ENCODE peak calls at places on chromosomes 12 and 14, in ten cellular contexts. H is hepatocyte; D is gastrocnemius medialis; N is fibroblast of lung; E is CD4-positive, CD25-positive, alpha-beta regulatory T cell; A is GM23248; V is uterus; W is tibial nerve; Z is psoas muscle; M is OCI-LY7. O is an unnamed sample.

GRCh38 chr12:89883630-89884364 is 175.2 kb upstream of the ATP2B1 start:
- DNase-seq in H (no peak), D (no peak), N (no peak), E (no peak), A (peak; percentile 49), V (no peak), W (no peak), Z (no peak), M (no peak), O (no peak)

GRCh38 chr14:33657478-33657877 is 293.4 kb downstream of the EGLN3 start:
- DNase-seq in H (no peak), D (no peak), N (no peak), E (no peak), A (peak; percentile 63), V (no peak), W (no peak), Z (no peak), M (no peak), O (no peak)

GRCh38 chr12:112252184-112252583 is 126.8 kb downstream of the TRAFD1 start:
- DNase-seq in H (peak; percentile 31), D (no peak), N (peak; percentile 66), E (no peak), A (peak; percentile 33), V (no peak), W (no peak), Z (no peak), M (no peak), O (no peak)

GRCh38 chr12:3291939-3292338 is 199.1 kb upstream of the PRMT8 start:
- DNase-seq in H (no peak), D (no peak), N (no peak), E (no peak), A (no peak), V (no peak), W (no peak), Z (no peak), M (no peak), O (no peak)

GRCh38 chr12:64457036-64457435 is 5.1 kb downstream of the TBK1 start:
- DNase-seq in H (peak; percentile 8), D (no peak), N (no peak), E (peak; percentile 40), A (peak; percentile 10), V (no peak), W (no peak), Z (no peak), M (no peak), O (peak; percentile 30)

GRCh38 chr12:124713436-124714082 is 146.1 kb upstream of the NCOR2 start:
- DNase-seq in H (peak; percentile 61), D (no peak), N (peak; percentile 85), E (peak; percentile 85), A (peak; percentile 90), V (peak; percentile 63), W (peak; percentile 69), Z (no peak), M (no peak), O (peak; percentile 52)

GRCh38 chr12:31225656-31226535 is 100.1 kb downstream of the SINHCAF start:
- DNase-seq in H (no peak), D (no peak), N (no peak), E (no peak), A (no peak), V (no peak), W (no peak), Z (no peak), M (no peak), O (no peak)

GRCh38 chr14:101131451-101131916 is 228.0 kb upstream of the RTL1 start:
- DNase-seq in H (no peak), D (no peak), N (no peak), E (no peak), A (no peak), V (no peak), W (peak; percentile 1), Z (peak; percentile 25), M (no peak), O (no peak)

GRCh38 chr12:56695327-56696101 is 7.4 kb upstream of the PTGES3 start:
- DNase-seq in H (no peak), D (no peak), N (no peak), E (no peak), A (peak; percentile 43), V (no peak), W (no peak), Z (no peak), M (no peak), O (no peak)

GRCh38 chr12:95198914-95199313 is 18.4 kb downstream of the FGD6 start:
- DNase-seq in H (no peak), D (no peak), N (no peak), E (no peak), A (no peak), V (no peak), W (no peak), Z (no peak), M (no peak), O (no peak)

GRCh38 chr12:81558031-81558430 is 201.1 kb downstream of the PPFIA2 start:
- DNase-seq in H (no peak), D (no peak), N (peak; percentile 67), E (no peak), A (peak; percentile 73), V (no peak), W (no peak), Z (no peak), M (no peak), O (no peak)

GRCh38 chr12:124847113-124847512 is 16.6 kb downstream of the SCARB1 start:
- DNase-seq in H (no peak), D (peak; percentile 74), N (no peak), E (no peak), A (no peak), V (no peak), W (no peak), Z (no peak), M (no peak), O (no peak)

GRCh38 chr12:69241444-69242092 is 2.2 kb downstream of the CPSF6 start:
- DNase-seq in H (no peak), D (no peak), N (peak; percentile 18), E (no peak), A (peak; percentile 28), V (no peak), W (no peak), Z (no peak), M (peak; percentile 12), O (no peak)
- H3K4me1 ChIP-seq in H (peaks cover 19% of the 10 kb centered on the region), D (peaks cover 52% of the 10 kb centered on the region), N (peaks cover 2% of the 10 kb centered on the region), E (peaks cover 62% of the 10 kb centered on the region), A (peaks cover 17% of the 10 kb centered on the region), V (no peaks in the 10 kb centered on the region), W (peaks cover 15% of the 10 kb centered on the region), Z (peaks cover 42% of the 10 kb centered on the region), M (peaks cover 53% of the 10 kb centered on the region), O (peaks cover 68% of the 10 kb centered on the region)

GRCh38 chr14:96681826-96682225 is 115.4 kb upstream of the VRK1 start:
- DNase-seq in H (no peak), D (no peak), N (no peak), E (no peak), A (peak; percentile 75), V (no peak), W (no peak), Z (no peak), M (no peak), O (no peak)

GRCh38 chr14:96686126-96686525 is 111.1 kb upstream of the VRK1 start:
- DNase-seq in H (no peak), D (no peak), N (no peak), E (no peak), A (no peak), V (no peak), W (no peak), Z (no peak), M (no peak), O (no peak)

GRCh38 chr14:96682401-96682800 is 114.8 kb upstream of the VRK1 start:
- DNase-seq in H (no peak), D (no peak), N (no peak), E (no peak), A (peak; percentile 9), V (no peak), W (no peak), Z (no peak), M (no peak), O (no peak)

GRCh38 chr14:96688629-96689028 is 108.6 kb upstream of the VRK1 start:
- DNase-seq in H (no peak), D (no peak), N (no peak), E (no peak), A (no peak), V (no peak), W (no peak), Z (no peak), M (no peak), O (no peak)

DNA sequence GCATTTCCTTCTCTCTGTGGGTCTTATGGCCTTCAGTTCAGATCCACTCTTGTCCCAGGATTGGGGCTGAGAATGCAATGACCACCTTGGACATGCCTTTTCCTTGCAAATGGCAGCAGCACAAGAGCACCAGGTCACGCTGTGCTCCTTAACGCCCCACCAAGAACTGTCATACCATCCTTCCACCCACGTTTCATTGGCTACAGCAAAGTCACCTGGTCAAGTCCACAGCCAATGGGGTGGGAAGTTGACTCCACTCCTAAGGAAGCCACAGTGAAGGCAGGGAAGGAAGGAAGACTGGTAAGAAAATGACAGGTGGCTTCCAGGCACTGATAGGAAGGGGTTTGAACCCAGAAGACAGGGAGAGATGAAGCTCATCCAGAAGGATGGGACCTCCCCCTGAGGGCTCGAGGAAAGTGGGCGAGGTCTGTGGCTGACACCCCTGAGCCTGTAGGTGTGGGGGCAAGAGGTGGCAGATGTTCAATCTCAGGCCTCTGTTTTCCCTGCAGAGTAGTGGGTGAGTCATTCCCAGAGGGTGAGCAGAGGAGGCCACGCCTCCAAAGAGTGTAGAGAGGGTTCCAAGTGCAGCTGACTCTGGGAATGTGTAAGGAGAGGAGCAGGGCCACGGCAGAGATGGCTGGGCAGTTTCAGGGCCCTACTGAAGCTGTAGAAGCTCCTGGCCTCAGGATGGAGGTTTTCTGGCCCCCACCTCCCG is 113.5 kb upstream of the VRK1 start:
- DNase-seq in H (no peak), D (no peak), N (no peak), E (no peak), A (peak; percentile 42), V (no peak), W (no peak), Z (no peak), M (no peak), O (no peak)
- H3K27ac ChIP-seq in H (no peak overlapping the region), D (no peak overlapping the region), N (no peak overlapping the region), E (no peak overlapping the region), A (no peak overlapping the region), V (no peak overlapping the region), W (no peak overlapping the region), Z (no peak overlapping the region), M (no peak overlapping the region), O (no peak overlapping the region)

GRCh38 chr12:50257226-50258166 is 25.8 kb downstream of the LIMA1 start:
- DNase-seq in H (peak; percentile 38), D (peak; percentile 24), N (peak; percentile 78), E (no peak), A (peak; percentile 61), V (peak; percentile 53), W (peak; percentile 88), Z (no peak), M (peak; percentile 28), O (no peak)
- H3K4me1 ChIP-seq in H (peaks cover 31% of the 10 kb centered on the region), D (peaks cover 31% of the 10 kb centered on the region), N (peaks cover 9% of the 10 kb centered on the region), E (no peaks in the 10 kb centered on the region), A (peaks cover 31% of the 10 kb centered on the region), V (no peaks in the 10 kb centered on the region), W (peaks cover 31% of the 10 kb centered on the region), Z (peaks cover 40% of the 10 kb centered on the region), M (peaks cover 16% of the 10 kb centered on the region), O (peaks cover 6% of the 10 kb centered on the region)

DNA sequence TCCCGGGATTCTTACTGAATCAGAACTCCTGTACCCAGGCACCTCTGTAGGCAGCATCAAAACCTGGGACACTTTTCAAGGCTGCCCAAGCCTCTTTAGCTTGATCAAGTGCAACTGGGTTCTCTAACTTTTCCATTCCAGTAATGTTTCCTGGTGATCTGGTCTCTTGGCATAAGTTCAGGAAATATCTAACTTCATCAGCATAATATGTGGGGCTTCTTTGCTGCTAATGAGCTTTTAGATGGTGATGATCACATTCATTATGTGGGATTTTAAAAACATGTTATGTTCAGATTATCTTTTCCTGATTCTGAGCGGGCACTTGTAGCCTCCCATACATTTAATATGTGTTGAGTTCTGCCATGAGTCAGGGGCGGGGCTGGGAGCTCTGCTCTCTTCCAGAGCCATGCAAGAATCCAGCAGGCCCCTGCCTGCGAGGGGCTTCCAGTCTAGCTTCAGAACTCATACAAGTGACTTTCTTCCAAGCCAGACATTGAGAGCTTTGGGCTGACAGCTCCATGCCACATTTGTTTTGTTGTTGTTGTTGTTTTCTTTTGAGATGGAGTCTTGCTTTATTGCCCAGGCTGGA is 39.5 kb upstream of the RIN3 start:
- DNase-seq in H (no peak), D (no peak), N (no peak), E (no peak), A (peak; percentile 71), V (no peak), W (no peak), Z (no peak), M (no peak), O (no peak)
- H3K27ac ChIP-seq in H (peak overlapping the region; percentile 20), D (peak overlapping the region; percentile 52), N (peak overlapping the region; percentile 35), E (no peak overlapping the region), A (peak overlapping the region; percentile 77), V (no peak overlapping the region), W (peak overlapping the region; percentile 64), Z (no peak overlapping the region), M (no peak overlapping the region), O (no peak overlapping the region)